ENCODE peak calls at places on chromosomes 2 and 18, in seven cellular contexts. E is A549, O is psoas muscle, R is aorta, C is GM23338, S is fibroblast of lung, T is RWPE2. L is an unnamed sample.

GRCh38 chr2:200439981-200440380 is 69.9 kb downstream of the KCTD18 start:
- DNase-seq in E (no peak), O (no peak), R (no peak), C (no peak), S (no peak), T (no peak), L (no peak)

GRCh38 chr2:43083710-43084698 is 142.4 kb downstream of the ZFP36L2 start:
- DNase-seq in E (peak), O (peak), R (peak), C (peak), S (peak), T (no peak), L (peak)

GRCh38 chr2:221258464-221258863 is 313.6 kb downstream of the EPHA4 start:
- DNase-seq in E (no peak), O (no peak), R (no peak), C (no peak), S (no peak), T (no peak), L (no peak)

GRCh38 chr2:23002234-23002633 is 382.7 kb upstream of the KLHL29 start:
- DNase-seq in E (peak), O (no peak), R (no peak), C (peak), S (no peak), T (no peak), L (no peak)

GRCh38 chr2:104841694-104842093 is 12.2 kb upstream of the POU3F3 start:
- DNase-seq in E (no peak), O (no peak), R (no peak), C (no peak), S (no peak), T (no peak), L (no peak)

GRCh38 chr2:83517727-83518368 is 941.2 kb downstream of the SUCLG1 start:
- DNase-seq in E (no peak), O (no peak), R (no peak), C (peak), S (no peak), T (no peak), L (no peak)

GRCh38 chr2:12313445-12314118 is 403.2 kb upstream of the TRIB2 start:
- DNase-seq in E (no peak), O (no peak), R (no peak), C (peak), S (no peak), T (no peak), L (no peak)

GRCh38 chr2:53740170-53740569 is 27.4 kb upstream of the CHAC2 start:
- DNase-seq in E (peak), O (no peak), R (no peak), C (peak), S (peak), T (no peak), L (no peak)

GRCh38 chr2:159855153-159856140 is 57.4 kb upstream of the CD302 start:
- DNase-seq in E (no peak), O (no peak), R (no peak), C (no peak), S (peak), T (no peak), L (no peak)

GRCh38 chr2:187541086-187542085 is 12.8 kb downstream of the TFPI start:
- DNase-seq in E (peak), O (no peak), R (no peak), C (no peak), S (peak), T (no peak), L (no peak)
- H3K27ac ChIP-seq in E (peak), O (peak), R (peak), C (no peak), S (peak), T (peak), L (no peak)

DNA sequence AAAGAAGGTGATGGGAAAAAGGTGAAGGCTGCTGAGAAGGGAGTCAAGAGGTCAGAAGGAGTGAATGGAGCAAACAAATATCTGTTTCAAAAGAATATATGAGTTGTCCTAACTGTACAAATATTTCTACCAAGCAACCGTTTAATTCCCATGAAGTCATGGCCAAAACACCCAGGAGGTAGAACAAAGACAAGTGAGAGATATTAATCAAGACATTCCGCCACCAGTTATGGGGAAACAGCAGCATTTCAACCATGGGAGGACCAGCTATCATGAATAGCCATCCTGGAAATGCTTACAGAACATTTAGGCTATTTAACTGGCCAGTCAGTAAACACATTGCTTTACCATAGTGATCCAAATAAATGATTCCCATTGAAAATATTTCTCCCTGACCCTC is 396.3 kb downstream of the IRS1 start:
- DNase-seq in E (peak), O (no peak), R (no peak), C (no peak), S (peak), T (no peak), L (no peak)
- H3K27ac ChIP-seq in E (peak), O (no peak), R (no peak), C (no peak), S (no peak), T (no peak), L (no peak)

GRCh38 chr2:17804358-17804757 is 11.9 kb upstream of the MSGN1 start:
- DNase-seq in E (no peak), O (no peak), R (no peak), C (no peak), S (no peak), T (no peak), L (no peak)
- H3K27ac ChIP-seq in E (no peak), O (no peak), R (no peak), C (no peak), S (no peak), T (no peak), L (no peak)

DNA sequence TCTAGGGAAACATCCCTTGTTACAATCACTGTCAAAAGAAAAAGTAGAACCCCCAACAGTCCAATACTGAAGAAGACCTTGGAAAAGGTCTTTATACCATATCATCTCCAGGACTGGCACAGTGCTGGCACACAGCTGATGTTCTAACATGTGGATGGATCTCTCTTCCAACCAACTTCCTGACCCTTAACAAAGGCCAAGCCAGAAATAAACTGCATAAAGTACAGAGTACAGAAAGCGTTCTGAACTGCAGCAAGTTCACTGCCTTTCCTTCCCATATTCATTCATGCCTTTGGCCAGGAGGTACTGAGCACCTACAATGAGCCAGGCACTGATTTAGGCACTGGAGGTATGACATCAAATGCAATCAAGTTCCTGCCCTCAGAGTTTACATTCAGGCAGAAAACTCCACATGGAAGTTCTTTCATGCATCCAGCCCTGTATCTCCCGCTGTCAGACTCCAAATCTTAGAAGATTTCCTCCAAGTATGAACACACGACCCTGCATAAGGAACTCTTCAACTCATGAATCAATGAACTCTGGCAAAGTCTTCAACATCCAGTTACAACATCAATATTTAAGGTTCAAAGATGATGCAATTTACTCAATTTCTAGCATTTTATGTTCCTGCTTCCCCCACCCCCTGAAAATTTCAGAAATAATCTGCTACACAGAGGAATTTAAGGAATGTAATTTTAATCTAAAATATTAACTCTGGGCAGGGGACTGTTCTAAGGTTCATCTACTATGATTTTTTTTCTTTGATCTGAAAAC is 33.8 kb downstream of the ACVR1 start:
- DNase-seq in E (no peak), O (no peak), R (no peak), C (no peak), S (peak), T (no peak), L (no peak)
- H3K27ac ChIP-seq in E (no peak), O (peak), R (peak), C (no peak), S (no peak), T (no peak), L (no peak)

DNA sequence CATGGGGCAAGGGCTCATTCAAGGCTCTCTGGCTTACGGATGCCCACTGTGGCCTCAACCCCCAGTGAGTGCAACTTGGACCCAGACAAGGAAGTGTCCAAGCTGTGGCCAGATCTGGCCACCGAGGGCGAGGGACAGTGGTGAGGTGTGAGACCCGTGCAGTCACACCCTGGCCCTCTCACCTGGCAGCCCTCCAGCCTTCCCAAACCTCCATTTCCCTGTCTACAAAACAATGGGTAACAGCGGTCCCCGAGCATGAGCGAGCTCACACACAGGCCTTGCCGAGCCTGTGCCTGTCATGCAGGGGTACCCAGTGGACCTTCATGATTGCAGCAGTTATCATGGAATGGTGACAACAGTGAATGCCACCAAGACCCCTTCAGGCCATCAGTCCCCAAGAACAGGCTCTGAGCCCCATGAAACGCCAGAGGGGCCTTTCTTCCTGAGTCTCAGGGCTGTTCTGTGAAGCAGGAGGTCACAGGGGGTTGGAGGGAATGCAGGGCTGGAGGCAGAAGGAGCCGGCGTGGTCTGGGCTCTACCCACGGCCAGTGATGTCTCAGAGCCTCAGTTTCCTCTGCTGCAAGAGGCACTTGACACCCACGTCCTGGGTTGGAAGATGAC is 49.8 kb downstream of the RAMP1 start:
- DNase-seq in E (no peak), O (no peak), R (no peak), C (no peak), S (no peak), T (no peak), L (no peak)
- H3K27ac ChIP-seq in E (no peak), O (peak), R (peak), C (no peak), S (no peak), T (no peak), L (no peak)

GRCh38 chr2:241508510-241509407 is at the start of gene STK25:
- DNase-seq in E (peak), O (peak), R (peak), C (peak), S (peak), T (peak), L (peak)

GRCh38 chr2:241506793-241507429 is 1.5 kb downstream of the STK25 start:
- DNase-seq in E (no peak), O (no peak), R (no peak), C (peak), S (no peak), T (no peak), L (no peak)

GRCh38 chr2:241509408-241509784 is 1.0 kb upstream of the STK25 start:
- DNase-seq in E (no peak), O (no peak), R (no peak), C (no peak), S (no peak), T (no peak), L (no peak)

GRCh38 chr2:241507430-241508239 is 749 bp downstream of the STK25 start:
- DNase-seq in E (peak), O (peak), R (peak), C (peak), S (peak), T (no peak), L (no peak)

DNA sequence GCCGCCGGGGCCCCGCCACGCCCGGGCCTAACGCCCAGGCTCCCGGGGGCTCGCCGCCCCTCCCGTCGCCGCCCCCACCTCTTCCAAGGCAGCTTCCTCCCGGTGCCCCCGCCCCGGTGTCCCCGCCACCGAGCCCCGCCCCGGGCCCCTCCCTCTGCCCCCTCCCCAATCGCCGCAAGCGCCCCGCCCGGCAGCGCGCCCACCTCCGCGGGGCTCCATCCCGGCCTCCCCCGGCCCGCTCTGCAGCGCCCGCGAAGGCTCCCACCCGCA is 209 bp downstream of the STK25 start:
- DNase-seq in E (no peak), O (no peak), R (no peak), C (no peak), S (no peak), T (no peak), L (no peak)
- H3K27ac ChIP-seq in E (peak), O (peak), R (no peak), C (no peak), S (no peak), T (peak), L (peak)

GRCh38 chr18:62438402-62438801 is 84.4 kb upstream of the ZCCHC2 start:
- DNase-seq in E (no peak), O (no peak), R (no peak), C (no peak), S (no peak), T (no peak), L (no peak)

GRCh38 chr18:62437520-62438329 is 85.1 kb upstream of the ZCCHC2 start:
- DNase-seq in E (no peak), O (peak), R (peak), C (no peak), S (no peak), T (no peak), L (no peak)

GRCh38 chr18:62438876-62439275 is 83.9 kb upstream of the ZCCHC2 start:
- DNase-seq in E (no peak), O (no peak), R (no peak), C (no peak), S (no peak), T (no peak), L (no peak)

GRCh38 chr18:62435435-62436031 is 87.3 kb upstream of the ZCCHC2 start:
- DNase-seq in E (no peak), O (no peak), R (no peak), C (no peak), S (no peak), T (no peak), L (no peak)

GRCh38 chr18:62436636-62437519 is 85.9 kb upstream of the ZCCHC2 start:
- DNase-seq in E (no peak), O (peak), R (peak), C (no peak), S (peak), T (peak), L (no peak)
- H3K27ac ChIP-seq in E (peak), O (peak), R (peak), C (no peak), S (peak), T (peak), L (no peak)

DNA sequence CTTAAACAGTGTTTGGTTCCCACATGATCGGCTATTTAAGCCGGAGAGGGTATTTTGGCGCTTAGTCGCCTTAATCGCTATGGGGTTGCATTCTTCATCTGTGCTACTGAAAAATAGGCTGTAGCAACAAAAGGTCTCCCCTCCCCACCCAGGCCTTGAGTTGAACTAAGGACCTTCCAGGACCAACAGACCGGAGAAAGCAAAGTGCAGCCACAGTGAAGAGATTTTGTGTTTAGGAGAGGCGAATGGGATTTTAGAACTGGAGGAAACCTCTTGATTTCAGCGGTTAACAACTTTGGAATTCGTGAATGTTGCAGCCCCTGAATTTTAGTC is 1.4 kb downstream of the ITGA6 start:
- DNase-seq in E (no peak), O (no peak), R (no peak), C (peak), S (no peak), T (no peak), L (no peak)
- H3K27ac ChIP-seq in E (peak), O (peak), R (no peak), C (peak), S (no peak), T (peak), L (no peak)

GRCh38 chr2:193475038-193475437 is 1280.3 kb upstream of the TMEFF2 start:
- DNase-seq in E (no peak), O (no peak), R (no peak), C (no peak), S (no peak), T (no peak), L (no peak)

GRCh38 chr2:193480187-193480586 is 1285.5 kb upstream of the TMEFF2 start:
- DNase-seq in E (no peak), O (no peak), R (no peak), C (peak), S (no peak), T (no peak), L (no peak)

DNA sequence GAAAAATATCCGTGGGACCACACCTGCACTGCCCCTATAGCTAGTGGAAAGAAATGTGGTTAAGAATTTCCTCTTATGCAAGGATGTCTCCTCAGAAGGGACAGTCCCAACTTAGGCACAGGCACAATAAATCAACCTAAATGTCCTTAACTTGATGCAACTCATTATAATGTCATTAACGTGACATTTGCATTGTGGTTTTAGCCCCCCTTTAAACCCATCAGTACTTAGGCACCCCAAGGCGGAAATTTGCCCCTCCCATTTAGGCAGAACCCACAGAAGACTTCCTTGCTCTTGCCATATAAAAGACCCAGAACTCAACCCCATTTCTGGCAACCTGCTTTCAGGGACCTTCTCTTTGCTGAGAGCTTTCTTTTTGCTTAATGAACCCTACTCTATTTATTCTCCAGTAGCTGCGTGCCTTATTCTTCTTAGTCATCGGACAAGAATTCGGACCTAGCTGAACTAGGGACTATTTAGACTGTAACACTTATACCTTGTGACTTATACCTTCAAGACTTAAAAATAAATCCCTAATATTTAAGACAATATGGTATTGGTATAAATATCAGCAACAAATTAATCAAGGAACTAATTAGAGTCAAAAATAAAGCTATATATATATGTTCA is 1281.6 kb upstream of the TMEFF2 start:
- DNase-seq in E (no peak), O (no peak), R (no peak), C (no peak), S (no peak), T (no peak), L (no peak)
- H3K27ac ChIP-seq in E (no peak), O (no peak), R (no peak), C (no peak), S (no peak), T (no peak), L (no peak)